ENCODE peak calls at places on chromosomes 11 and 22, in eight cellular contexts. One of them, this sample, is unnamed.

GRCh38 chr22:42699281-42699681 is 21.4 kb downstream of the A4GALT start:
- DNase-seq in thoracic aorta: no peak
- DNase-seq in neural crest cell: no peak
- DNase-seq in Caco-2: no peak
- DNase-seq in fibroblast of lung: no peak
- DNase-seq in ovary: no peak
- DNase-seq in lung: no peak
- DNase-seq in GM13977: no peak
- DNase-seq in this sample: no peak

GRCh38 chr11:19323502-19323901 is 82.8 kb upstream of the E2F8 start:
- DNase-seq in lung: no peak
- DNase-seq in fibroblast of lung: no peak
- DNase-seq in GM13977: no peak
- DNase-seq in ovary: no peak
- DNase-seq in thoracic aorta: no peak
- DNase-seq in neural crest cell: no peak
- DNase-seq in Caco-2: no peak
- DNase-seq in this sample: no peak

GRCh38 chr22:36790648-36791047 is 14.7 kb upstream of the IFT27 start:
- DNase-seq in thoracic aorta: no peak
- DNase-seq in fibroblast of lung: no peak
- DNase-seq in ovary: no peak
- DNase-seq in Caco-2: no peak
- DNase-seq in neural crest cell: no peak
- DNase-seq in GM13977: peak; percentile 52
- DNase-seq in lung: no peak
- DNase-seq in this sample: peak; percentile 68

GRCh38 chr11:19241260-19242183 is 777 bp upstream of the E2F8 start:
- DNase-seq in GM13977: peak; percentile 87
- DNase-seq in lung: no peak
- DNase-seq in Caco-2: peak; percentile 89
- DNase-seq in neural crest cell: peak; percentile 44
- DNase-seq in thoracic aorta: no peak
- DNase-seq in fibroblast of lung: no peak
- DNase-seq in ovary: no peak
- DNase-seq in this sample: peak; percentile 63

GRCh38 chr11:12287374-12288211 is 89.8 kb upstream of the PARVA start:
- DNase-seq in neural crest cell: peak; percentile 38
- DNase-seq in ovary: peak; percentile 40
- DNase-seq in thoracic aorta: peak; percentile 91
- DNase-seq in fibroblast of lung: peak; percentile 99
- DNase-seq in lung: peak; percentile 42
- DNase-seq in GM13977: peak; percentile 7
- DNase-seq in Caco-2: peak; percentile 44
- DNase-seq in this sample: no peak

GRCh38 chr22:44304354-44304753 is 8.4 kb downstream of the SHISAL1 start:
- DNase-seq in thoracic aorta: no peak
- DNase-seq in neural crest cell: no peak
- DNase-seq in ovary: no peak
- DNase-seq in Caco-2: no peak
- DNase-seq in GM13977: no peak
- DNase-seq in fibroblast of lung: peak; percentile 62
- DNase-seq in lung: no peak
- DNase-seq in this sample: peak; percentile 13

GRCh38 chr11:128548655-128549255 is 38.6 kb downstream of the ETS1 start:
- DNase-seq in neural crest cell: peak; percentile 33
- DNase-seq in ovary: peak; percentile 72
- DNase-seq in lung: peak; percentile 50
- DNase-seq in Caco-2: no peak
- DNase-seq in GM13977: peak; percentile 45
- DNase-seq in thoracic aorta: no peak
- DNase-seq in fibroblast of lung: peak; percentile 25
- DNase-seq in this sample: peak; percentile 38

GRCh38 chr11:36699271-36699670 is 101.2 kb upstream of the RAG2 start:
- DNase-seq in GM13977: no peak
- DNase-seq in ovary: no peak
- DNase-seq in fibroblast of lung: no peak
- DNase-seq in lung: no peak
- DNase-seq in neural crest cell: no peak
- DNase-seq in thoracic aorta: no peak
- DNase-seq in Caco-2: no peak
- DNase-seq in this sample: no peak

GRCh38 chr11:64499261-64500004 is 91.6 kb upstream of the SLC22A12 start:
- DNase-seq in neural crest cell: no peak
- DNase-seq in fibroblast of lung: no peak
- DNase-seq in ovary: no peak
- DNase-seq in Caco-2: no peak
- DNase-seq in lung: no peak
- DNase-seq in GM13977: no peak
- DNase-seq in thoracic aorta: no peak
- DNase-seq in this sample: no peak

GRCh38 chr11:91263698-91264097 is 960.9 kb upstream of the FAT3 start:
- DNase-seq in GM13977: no peak
- DNase-seq in neural crest cell: no peak
- DNase-seq in thoracic aorta: no peak
- DNase-seq in Caco-2: no peak
- DNase-seq in fibroblast of lung: no peak
- DNase-seq in ovary: no peak
- DNase-seq in lung: no peak
- DNase-seq in this sample: no peak

GRCh38 chr11:64489831-64490441 is 101.1 kb upstream of the SLC22A12 start:
- DNase-seq in Caco-2: peak; percentile 80
- DNase-seq in ovary: no peak
- DNase-seq in neural crest cell: peak; percentile 76
- DNase-seq in fibroblast of lung: peak; percentile 15
- DNase-seq in thoracic aorta: no peak
- DNase-seq in GM13977: peak; percentile 58
- DNase-seq in lung: peak; percentile 33
- DNase-seq in this sample: peak; percentile 54

GRCh38 chr11:86116386-86116726 is 47.5 kb upstream of the PICALM start:
- DNase-seq in ovary: no peak
- DNase-seq in thoracic aorta: no peak
- DNase-seq in lung: no peak
- DNase-seq in GM13977: peak; percentile 81
- DNase-seq in neural crest cell: no peak
- DNase-seq in fibroblast of lung: peak; percentile 99
- DNase-seq in Caco-2: no peak
- DNase-seq in this sample: peak; percentile 62

GRCh38 chr22:29071261-29072045 is 1.4 kb upstream of the KREMEN1 start:
- DNase-seq in ovary: peak; percentile 57
- DNase-seq in thoracic aorta: no peak
- DNase-seq in GM13977: peak; percentile 64
- DNase-seq in neural crest cell: peak; percentile 42
- DNase-seq in lung: no peak
- DNase-seq in fibroblast of lung: peak; percentile 39
- DNase-seq in Caco-2: peak; percentile 82
- DNase-seq in this sample: peak; percentile 51

GRCh38 chr22:50608996-50609395 is 8.4 kb downstream of the MAPK8IP2 start:
- DNase-seq in lung: no peak
- DNase-seq in thoracic aorta: no peak
- DNase-seq in ovary: no peak
- DNase-seq in Caco-2: no peak
- DNase-seq in GM13977: no peak
- DNase-seq in neural crest cell: no peak
- DNase-seq in fibroblast of lung: no peak
- DNase-seq in this sample: no peak

GRCh38 chr22:38189104-38189503 is 7.5 kb upstream of the PLA2G6 start:
- DNase-seq in fibroblast of lung: no peak
- DNase-seq in ovary: no peak
- DNase-seq in thoracic aorta: no peak
- DNase-seq in neural crest cell: no peak
- DNase-seq in lung: no peak
- DNase-seq in GM13977: no peak
- DNase-seq in Caco-2: no peak
- DNase-seq in this sample: no peak

GRCh38 chr22:37661160-37661924 is 2.8 kb downstream of the PDXP start:
- DNase-seq in thoracic aorta: no peak
- DNase-seq in Caco-2: no peak
- DNase-seq in ovary: peak; percentile 20
- DNase-seq in lung: no peak
- DNase-seq in neural crest cell: no peak
- DNase-seq in GM13977: no peak
- DNase-seq in fibroblast of lung: peak; percentile 80
- DNase-seq in this sample: peak; percentile 35

GRCh38 chr22:48380016-48380665 is 1447.5 kb downstream of the BRD1 start:
- DNase-seq in GM13977: no peak
- DNase-seq in neural crest cell: no peak
- DNase-seq in fibroblast of lung: no peak
- DNase-seq in ovary: no peak
- DNase-seq in lung: no peak
- DNase-seq in Caco-2: no peak
- DNase-seq in thoracic aorta: no peak
- DNase-seq in this sample: no peak

GRCh38 chr11:134014502-134014901 is 54.4 kb upstream of the JAM3 start:
- DNase-seq in Caco-2: no peak
- DNase-seq in ovary: no peak
- DNase-seq in lung: no peak
- DNase-seq in neural crest cell: no peak
- DNase-seq in thoracic aorta: no peak
- DNase-seq in GM13977: no peak
- DNase-seq in fibroblast of lung: peak; percentile 13
- DNase-seq in this sample: peak; percentile 45

GRCh38 chr11:128908391-128909246 is 17.5 kb downstream of the KCNJ5 start:
- DNase-seq in Caco-2: no peak
- DNase-seq in lung: peak; percentile 57
- DNase-seq in fibroblast of lung: peak; percentile 78
- DNase-seq in neural crest cell: no peak
- DNase-seq in thoracic aorta: peak; percentile 61
- DNase-seq in GM13977: no peak
- DNase-seq in ovary: peak; percentile 50
- DNase-seq in this sample: peak; percentile 45

GRCh38 chr11:47270331-47271271 is 668 bp downstream of the MADD start:
- DNase-seq in ovary: no peak
- DNase-seq in GM13977: peak; percentile 43
- DNase-seq in lung: no peak
- DNase-seq in neural crest cell: no peak
- DNase-seq in thoracic aorta: no peak
- DNase-seq in fibroblast of lung: peak; percentile 64
- DNase-seq in Caco-2: peak; percentile 42
- DNase-seq in this sample: peak; percentile 56
- TF ChIP-seq CTCF in ovary: no peak
- TF ChIP-seq CTCF in GM13977: peak; percentile 32
- TF ChIP-seq CTCF in lung: no peak
- TF ChIP-seq CTCF in neural crest cell: no peak
- TF ChIP-seq CTCF in thoracic aorta: no peak
- TF ChIP-seq CTCF in fibroblast of lung: no peak
- TF ChIP-seq CTCF in Caco-2: no peak
- TF ChIP-seq CTCF in this sample: peak; percentile 26

DNA sequence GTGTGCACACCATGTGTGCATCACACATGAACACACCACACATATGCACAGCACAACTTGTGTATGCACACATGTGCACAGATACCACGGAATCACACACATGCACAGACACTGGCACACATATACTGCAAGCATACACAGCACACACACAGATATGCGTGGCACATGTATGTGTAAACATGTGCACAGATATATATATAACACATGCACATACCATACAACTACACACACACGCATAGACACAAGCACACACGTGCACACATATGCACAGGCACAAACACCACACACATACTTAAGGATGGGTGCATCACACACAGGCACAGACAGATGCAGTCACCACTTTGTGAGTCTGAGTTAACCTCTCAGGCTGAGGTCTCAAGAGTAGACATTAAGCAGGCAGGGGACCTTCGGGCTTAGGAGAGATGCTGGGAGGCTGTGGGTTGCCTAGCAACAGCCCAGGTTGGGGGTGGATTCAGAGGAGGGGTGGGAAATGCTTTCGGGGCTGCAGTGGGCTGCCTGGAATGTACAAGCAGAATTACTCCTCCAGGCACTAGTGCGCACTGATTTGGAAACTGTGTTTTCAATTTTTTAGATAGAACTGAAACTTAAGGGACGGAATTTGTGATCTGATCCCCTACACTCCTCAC is 83.0 kb downstream of the MYO18B start:
- DNase-seq in lung: no peak
- DNase-seq in GM13977: no peak
- DNase-seq in neural crest cell: no peak
- DNase-seq in fibroblast of lung: no peak
- DNase-seq in thoracic aorta: no peak
- DNase-seq in ovary: no peak
- DNase-seq in Caco-2: no peak
- DNase-seq in this sample: no peak
- TF ChIP-seq CTCF in lung: no peak
- TF ChIP-seq CTCF in GM13977: no peak
- TF ChIP-seq CTCF in neural crest cell: no peak
- TF ChIP-seq CTCF in fibroblast of lung: no peak
- TF ChIP-seq CTCF in thoracic aorta: no peak
- TF ChIP-seq CTCF in ovary: no peak
- TF ChIP-seq CTCF in Caco-2: no peak
- TF ChIP-seq CTCF in this sample: no peak

DNA sequence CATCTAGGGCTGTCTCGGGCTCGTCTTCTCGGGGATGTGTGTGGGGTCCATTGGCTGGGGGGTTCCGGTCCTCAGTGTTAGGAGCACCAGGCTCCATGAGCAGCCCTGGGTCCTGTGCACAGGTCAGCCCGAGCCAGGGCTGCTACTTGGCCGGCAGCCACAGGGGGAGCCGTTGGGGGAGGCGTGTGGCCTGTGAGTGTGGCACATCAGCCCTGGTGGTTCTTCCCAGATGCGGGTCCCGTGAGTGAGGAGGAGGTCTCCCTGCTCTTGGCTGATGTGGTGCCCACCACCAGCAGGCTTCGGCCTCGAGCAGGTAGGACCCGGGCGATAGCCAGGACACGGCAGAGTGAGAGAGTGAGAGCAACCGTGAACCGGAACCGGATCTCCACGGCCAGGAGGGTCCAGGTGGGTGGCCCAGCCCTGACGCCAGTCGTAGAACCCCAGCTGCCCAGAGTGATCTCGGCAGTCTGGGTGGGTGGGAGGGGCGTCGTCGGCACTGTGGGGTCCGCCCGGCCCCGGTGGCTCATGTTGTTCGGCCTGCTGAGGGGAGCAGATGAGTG is 18.5 kb downstream of the IRF7 start:
- DNase-seq in neural crest cell: no peak
- DNase-seq in GM13977: no peak
- DNase-seq in ovary: no peak
- DNase-seq in Caco-2: no peak
- DNase-seq in fibroblast of lung: no peak
- DNase-seq in thoracic aorta: no peak
- DNase-seq in lung: no peak
- DNase-seq in this sample: no peak
- TF ChIP-seq CTCF in neural crest cell: peak; percentile 39
- TF ChIP-seq CTCF in GM13977: peak; percentile 41
- TF ChIP-seq CTCF in ovary: no peak
- TF ChIP-seq CTCF in Caco-2: peak; percentile 26
- TF ChIP-seq CTCF in fibroblast of lung: no peak
- TF ChIP-seq CTCF in thoracic aorta: no peak
- TF ChIP-seq CTCF in lung: no peak
- TF ChIP-seq CTCF in this sample: no peak

DNA sequence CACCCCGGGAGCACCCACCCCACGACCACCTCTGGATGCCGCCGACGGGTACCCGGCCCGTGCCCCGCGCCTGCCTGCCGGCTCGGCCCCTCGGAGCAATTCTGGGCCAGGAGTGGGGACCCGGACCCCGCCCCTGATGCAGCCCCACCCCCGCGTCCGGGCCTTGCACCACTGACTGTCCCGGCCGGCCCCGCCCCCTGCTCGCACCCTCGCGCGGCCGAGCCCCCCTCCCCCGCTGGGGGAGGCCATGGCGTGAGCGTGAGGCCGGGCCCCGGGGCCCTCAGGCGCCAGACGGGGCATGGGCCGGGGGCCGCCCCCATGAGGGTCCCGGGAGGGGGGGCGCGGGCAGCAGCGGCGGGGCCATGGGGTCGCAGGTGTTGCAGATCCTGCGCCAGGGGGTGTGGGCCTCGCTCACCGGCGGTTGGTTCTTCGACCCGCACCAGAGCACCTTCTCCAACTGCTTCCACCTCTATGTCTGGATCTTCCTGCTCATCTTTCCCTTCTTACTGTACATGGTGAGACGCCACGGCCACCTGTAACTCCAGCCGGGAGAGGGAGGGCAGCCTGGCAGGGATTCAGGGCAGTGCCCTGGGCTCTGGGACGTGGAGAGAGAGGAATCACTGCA is 486 bp downstream of the PCNX3 start:
- DNase-seq in ovary: no peak
- DNase-seq in thoracic aorta: no peak
- DNase-seq in Caco-2: peak; percentile 80
- DNase-seq in neural crest cell: no peak
- DNase-seq in fibroblast of lung: peak; percentile 15
- DNase-seq in GM13977: peak; percentile 89
- DNase-seq in lung: no peak
- DNase-seq in this sample: peak; percentile 66
- TF ChIP-seq CTCF in ovary: no peak
- TF ChIP-seq CTCF in thoracic aorta: no peak
- TF ChIP-seq CTCF in Caco-2: no peak
- TF ChIP-seq CTCF in neural crest cell: no peak
- TF ChIP-seq CTCF in fibroblast of lung: no peak
- TF ChIP-seq CTCF in GM13977: no peak
- TF ChIP-seq CTCF in lung: no peak
- TF ChIP-seq CTCF in this sample: no peak

This sample was measured in activated CD8-positive, alpha-beta T cell treated with anti-CD3 and anti-CD28 coated beads for 36 hours.